ENCODE peak calls at places on chromosomes 5 and 9, in four cellular contexts. One of them, this sample, is unnamed.
A peak's percentile ranks its signal among the peaks of the same experiment; 100 is the strongest.

GRCh38 chr5:71924980-71925379 is 182.3 kb upstream of the MAP1B start:
- DNase-seq in GM12891: no peak
- DNase-seq in ovary: no peak
- DNase-seq in prostate gland: peak; percentile 20
- DNase-seq in this sample: no peak

GRCh38 chr5:163504091-163504931 is 1.1 kb upstream of the MAT2B start:
- DNase-seq in prostate gland: peak; percentile 43
- DNase-seq in GM12891: no peak
- DNase-seq in ovary: peak; percentile 52
- DNase-seq in this sample: no peak

GRCh38 chr5:160439205-160439600 is 17.5 kb downstream of the PTTG1 start:
- DNase-seq in prostate gland: peak; percentile 71
- DNase-seq in GM12891: no peak
- DNase-seq in ovary: peak; percentile 86
- DNase-seq in this sample: no peak

GRCh38 chr9:1001838-1002237 is 25.4 kb downstream of the DMRT3 start:
- DNase-seq in prostate gland: no peak
- DNase-seq in GM12891: no peak
- DNase-seq in ovary: no peak
- DNase-seq in this sample: no peak

GRCh38 chr5:23840083-23840482 is 332.7 kb downstream of the PRDM9 start:
- DNase-seq in ovary: no peak
- DNase-seq in GM12891: no peak
- DNase-seq in prostate gland: no peak
- DNase-seq in this sample: no peak

GRCh38 chr9:98978231-98978681 is 34.5 kb downstream of the COL15A1 start:
- DNase-seq in ovary: no peak
- DNase-seq in GM12891: no peak
- DNase-seq in prostate gland: no peak
- DNase-seq in this sample: no peak

GRCh38 chr5:72633649-72634048 is 126.4 kb upstream of the ZNF366 start:
- DNase-seq in ovary: no peak
- DNase-seq in prostate gland: no peak
- DNase-seq in GM12891: no peak
- DNase-seq in this sample: no peak

GRCh38 chr9:82456621-82457020 is 468.0 kb downstream of the SPATA31D1 start:
- DNase-seq in ovary: no peak
- DNase-seq in GM12891: no peak
- DNase-seq in prostate gland: no peak
- DNase-seq in this sample: no peak

GRCh38 chr5:75672616-75673015 is 44.6 kb downstream of the POC5 start:
- DNase-seq in prostate gland: no peak
- DNase-seq in GM12891: no peak
- DNase-seq in ovary: no peak
- DNase-seq in this sample: no peak

GRCh38 chr9:120336753-120337090 is 243.2 kb downstream of the CDK5RAP2 start:
- DNase-seq in GM12891: no peak
- DNase-seq in ovary: no peak
- DNase-seq in prostate gland: no peak
- DNase-seq in this sample: no peak

GRCh38 chr9:82170079-82170662 is 181.6 kb downstream of the SPATA31D1 start:
- DNase-seq in prostate gland: no peak
- DNase-seq in ovary: no peak
- DNase-seq in GM12891: no peak
- DNase-seq in this sample: no peak

GRCh38 chr5:17436345-17436744 is 61.7 kb upstream of the TAF11L2 start:
- DNase-seq in prostate gland: no peak
- DNase-seq in GM12891: no peak
- DNase-seq in ovary: no peak
- DNase-seq in this sample: no peak

GRCh38 chr9:89602978-89603628 is 1.7 kb upstream of the GADD45G start:
- DNase-seq in prostate gland: peak; percentile 92
- DNase-seq in ovary: peak; percentile 95
- DNase-seq in GM12891: peak; percentile 53
- DNase-seq in this sample: peak; percentile 51

GRCh38 chr9:107784235-107784958 is 294.8 kb upstream of the KLF4 start:
- DNase-seq in prostate gland: no peak
- DNase-seq in ovary: peak; percentile 74
- DNase-seq in GM12891: no peak
- DNase-seq in this sample: no peak

GRCh38 chr5:146903789-146904188 is 25.2 kb upstream of the PPP2R2B start:
- DNase-seq in prostate gland: no peak
- DNase-seq in GM12891: no peak
- DNase-seq in ovary: no peak
- DNase-seq in this sample: no peak

GRCh38 chr5:80105698-80106439 is 70.7 kb downstream of the THBS4 start:
- DNase-seq in ovary: no peak
- DNase-seq in GM12891: no peak
- DNase-seq in prostate gland: no peak
- DNase-seq in this sample: no peak

DNA sequence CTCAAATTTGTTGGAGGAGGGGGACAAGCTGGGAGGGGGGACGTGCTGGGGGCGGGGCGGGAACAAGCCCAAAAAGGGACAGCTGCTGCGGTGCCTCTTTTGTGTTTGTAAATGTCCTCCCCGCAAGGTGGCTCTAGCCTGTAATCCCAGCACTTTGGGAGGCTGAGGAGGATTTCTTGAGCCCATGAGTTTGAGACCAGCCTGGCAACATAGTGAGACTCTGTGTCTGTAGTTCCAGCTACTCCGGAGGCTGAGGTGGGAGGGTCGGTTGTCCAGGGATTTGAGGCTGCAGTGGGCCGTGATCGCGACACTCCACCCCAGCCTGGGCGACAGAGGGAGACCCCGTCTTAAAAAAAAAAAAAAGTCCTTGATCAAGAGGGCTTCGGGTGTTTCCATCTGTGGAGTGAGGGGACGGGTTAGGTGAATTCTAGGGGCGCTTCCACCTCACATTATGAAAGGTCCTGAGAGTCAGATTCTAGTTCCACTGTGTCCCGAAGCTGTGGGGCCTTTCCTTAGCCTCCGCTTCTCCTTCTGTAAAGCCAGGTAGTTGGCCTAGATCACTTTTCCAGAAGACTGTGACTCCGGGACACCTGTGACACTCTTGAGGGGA is 779 bp upstream of the CTNNA1 start:
- DNase-seq in GM12891: no peak
- DNase-seq in ovary: peak; percentile 42
- DNase-seq in prostate gland: peak; percentile 44
- DNase-seq in this sample: no peak
- TF ChIP-seq POLR2A in GM12891: no peak
- TF ChIP-seq POLR2A in ovary: no peak
- TF ChIP-seq POLR2A in prostate gland: no peak
- TF ChIP-seq POLR2A in this sample: no peak

DNA sequence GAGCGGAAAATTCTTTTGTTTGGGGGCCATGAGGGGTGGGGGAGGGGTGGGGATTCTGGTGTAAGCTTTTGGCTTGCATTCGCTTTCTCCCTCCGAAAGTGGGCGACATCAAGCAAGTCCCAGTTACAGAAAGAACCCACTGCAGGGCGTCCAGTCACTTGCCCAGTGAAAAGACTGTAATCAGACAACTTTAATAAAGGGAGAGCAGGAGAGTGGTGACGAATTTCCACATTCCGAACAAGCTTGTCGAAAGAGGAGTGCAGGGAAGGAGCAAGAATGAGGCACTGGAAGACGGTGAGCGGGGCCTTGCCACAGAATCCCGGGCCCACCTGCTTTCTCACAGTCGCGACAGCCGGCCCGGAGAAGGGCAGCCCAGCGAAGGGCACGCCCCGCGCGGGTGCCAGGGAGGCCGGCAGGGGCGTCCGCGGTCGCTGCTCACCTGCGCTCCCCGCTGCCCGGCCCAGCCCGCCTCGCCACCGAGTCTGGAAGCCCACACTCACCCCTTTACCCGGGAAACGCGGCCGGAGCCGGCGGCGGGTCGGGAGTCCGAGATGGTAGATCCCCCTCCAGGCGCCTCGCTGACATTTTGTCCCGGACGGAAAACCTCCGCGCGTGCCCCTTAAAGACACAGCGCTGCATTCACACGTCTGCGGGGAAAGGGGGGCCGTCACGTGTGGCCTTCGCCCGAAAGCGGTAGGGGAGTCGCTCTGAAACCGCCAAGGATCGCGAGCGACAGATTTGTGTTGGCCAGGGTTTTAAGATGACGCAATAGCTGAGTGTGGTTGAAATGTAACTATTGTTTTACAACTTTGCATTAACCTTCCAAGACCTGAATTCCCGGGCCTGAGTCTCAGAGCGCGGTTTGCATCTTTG is at the start of gene ZBED3:
- DNase-seq in GM12891: peak; percentile 54
- DNase-seq in prostate gland: peak; percentile 71
- DNase-seq in ovary: peak; percentile 79
- DNase-seq in this sample: peak; percentile 51
- TF ChIP-seq POLR2A in GM12891: peak; percentile 12
- TF ChIP-seq POLR2A in prostate gland: peak; percentile 6
- TF ChIP-seq POLR2A in ovary: no peak
- TF ChIP-seq POLR2A in this sample: no peak

DNA sequence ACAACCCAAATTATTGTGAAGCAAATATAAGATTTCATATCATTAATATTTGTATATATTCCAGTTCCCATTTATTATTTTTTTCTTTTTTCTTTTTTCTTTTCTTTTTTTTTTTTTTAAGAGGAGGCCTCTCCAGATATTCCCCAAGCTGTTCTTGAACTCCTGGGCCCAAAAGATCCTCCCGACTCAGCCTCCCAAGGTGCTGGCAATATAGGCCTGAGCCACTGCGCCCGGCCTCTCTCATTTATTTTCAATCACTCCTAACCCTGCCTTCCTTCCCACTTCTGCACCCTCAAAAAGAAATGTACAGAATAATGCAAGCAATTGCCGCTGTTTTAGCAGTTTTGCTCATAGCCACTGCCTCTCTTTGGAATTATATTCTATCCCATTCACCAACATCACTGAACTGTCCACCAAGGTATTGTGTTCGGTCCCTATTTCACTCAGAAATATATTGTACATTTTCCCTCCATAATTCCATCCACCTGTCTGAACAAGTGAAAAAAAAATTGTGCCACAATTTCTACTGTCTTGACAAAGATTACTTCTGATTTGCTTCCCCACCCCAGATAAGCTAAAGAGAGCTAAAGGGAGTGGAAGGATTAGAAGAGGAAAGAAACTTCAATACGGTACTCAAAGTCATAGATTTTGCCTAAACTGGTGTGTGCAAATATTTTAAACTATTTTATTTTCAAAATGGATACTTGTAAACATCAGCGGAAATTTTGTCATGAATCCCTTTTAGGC is 1.9 kb downstream of the FNBP1 start:
- DNase-seq in GM12891: no peak
- DNase-seq in ovary: no peak
- DNase-seq in prostate gland: no peak
- DNase-seq in this sample: no peak
- TF ChIP-seq POLR2A in GM12891: no peak
- TF ChIP-seq POLR2A in ovary: no peak
- TF ChIP-seq POLR2A in prostate gland: no peak
- TF ChIP-seq POLR2A in this sample: no peak

GRCh38 chr5:176361437-176362097 is at the start of gene KIAA1191:
- DNase-seq in GM12891: peak; percentile 81
- DNase-seq in prostate gland: peak; percentile 95
- DNase-seq in ovary: peak; percentile 95
- DNase-seq in this sample: peak; percentile 82
- TF ChIP-seq POLR2A in GM12891: peak; percentile 98
- TF ChIP-seq POLR2A in prostate gland: peak; percentile 83
- TF ChIP-seq POLR2A in ovary: peak; percentile 83
- TF ChIP-seq POLR2A in this sample: peak; percentile 98

GRCh38 chr5:55303238-55303690 is 4.2 kb downstream of the DHX29 start:
- DNase-seq in prostate gland: no peak
- DNase-seq in GM12891: no peak
- DNase-seq in ovary: no peak
- DNase-seq in this sample: no peak

GRCh38 chr5:55304584-55304983 is 2.9 kb downstream of the DHX29 start:
- DNase-seq in prostate gland: no peak
- DNase-seq in GM12891: no peak
- DNase-seq in ovary: no peak
- DNase-seq in this sample: no peak

GRCh38 chr5:55306641-55307382 is 682 bp downstream of the DHX29 start:
- DNase-seq in prostate gland: no peak
- DNase-seq in ovary: no peak
- DNase-seq in GM12891: no peak
- DNase-seq in this sample: no peak

GRCh38 chr5:55308254-55308836 is 556 bp downstream of the MTREX start:
- DNase-seq in GM12891: no peak
- DNase-seq in ovary: no peak
- DNase-seq in prostate gland: peak; percentile 12
- DNase-seq in this sample: no peak

GRCh38 chr5:55307383-55308253 is at the start of the genes DHX29 and MTREX:
- DNase-seq in GM12891: peak; percentile 72
- DNase-seq in ovary: peak; percentile 92
- DNase-seq in prostate gland: peak; percentile 91
- DNase-seq in this sample: peak; percentile 81
- TF ChIP-seq POLR2A in GM12891: peak; percentile 98
- TF ChIP-seq POLR2A in ovary: peak; percentile 29
- TF ChIP-seq POLR2A in prostate gland: peak; percentile 59
- TF ChIP-seq POLR2A in this sample: peak; percentile 97